ENCODE peak calls at places on chromosomes 13 and 19, in six cellular contexts. L is cardiac fibroblast, G is epithelial cell of prostate, A is GM10248, V is fibroblast of lung, I is skeletal muscle cell. X is an unnamed sample.

GRCh38 chr13:112448621-112449544 is 72.7 kb downstream of the SPACA7 start:
- DNase-seq in L (no peak), G (no peak), A (no peak), V (no peak), I (no peak), X (no peak)

GRCh38 chr13:113532156-113532806 is 41.8 kb upstream of the DCUN1D2 start:
- DNase-seq in L (peak; percentile 36), G (peak; percentile 27), A (no peak), V (no peak), I (no peak), X (no peak)

GRCh38 chr13:79703772-79704171 is 222.8 kb downstream of the NDFIP2 start:
- DNase-seq in L (no peak), G (no peak), A (no peak), V (no peak), I (no peak), X (no peak)

GRCh38 chr13:94595006-94595942 is 678 bp downstream of the TGDS start:
- DNase-seq in L (peak; percentile 42), G (no peak), A (peak; percentile 27), V (peak; percentile 29), I (no peak), X (no peak)

GRCh38 chr13:48531416-48532145 is 1.3 kb downstream of the RCBTB2 start:
- DNase-seq in L (no peak), G (no peak), A (no peak), V (no peak), I (no peak), X (no peak)

GRCh38 chr13:111210488-111210887 is 95.4 kb downstream of the ARHGEF7 start:
- DNase-seq in L (peak; percentile 84), G (no peak), A (no peak), V (peak; percentile 93), I (peak; percentile 83), X (peak; percentile 56)

GRCh38 chr13:48595330-48596127 is 58.2 kb upstream of the CYSLTR2 start:
- DNase-seq in L (peak; percentile 85), G (no peak), A (peak; percentile 48), V (peak; percentile 82), I (peak; percentile 39), X (peak; percentile 41)

GRCh38 chr13:99196466-99197256 is 4.0 kb upstream of the UBAC2 start:
- DNase-seq in L (no peak), G (no peak), A (no peak), V (no peak), I (no peak), X (no peak)

GRCh38 chr13:49502954-49503353 is 7.2 kb downstream of the PHF11 start:
- DNase-seq in L (peak; percentile 80), G (no peak), A (no peak), V (peak; percentile 76), I (no peak), X (no peak)

GRCh38 chr19:31054430-31054829 is 294.8 kb downstream of the TSHZ3 start:
- DNase-seq in L (peak; percentile 78), G (peak; percentile 27), A (no peak), V (peak; percentile 76), I (peak; percentile 35), X (peak; percentile 24)

GRCh38 chr13:78241278-78241919 is 322.8 kb upstream of the EDNRB start:
- DNase-seq in L (peak; percentile 67), G (no peak), A (peak; percentile 15), V (peak; percentile 60), I (peak; percentile 9), X (no peak)

GRCh38 chr13:77492982-77493381 is 42.5 kb upstream of the SCEL start:
- DNase-seq in L (peak; percentile 58), G (peak; percentile 8), A (peak; percentile 31), V (peak; percentile 42), I (no peak), X (no peak)

GRCh38 chr13:74026753-74027152 is 107.5 kb downstream of the KLF12 start:
- DNase-seq in L (peak; percentile 21), G (no peak), A (peak; percentile 41), V (no peak), I (no peak), X (peak; percentile 15)

GRCh38 chr13:113605866-113606438 is 21.4 kb downstream of the TFDP1 start:
- DNase-seq in L (no peak), G (no peak), A (no peak), V (no peak), I (no peak), X (no peak)

GRCh38 chr19:45643927-45644771 is 5.0 kb upstream of the EML2 start:
- DNase-seq in L (no peak), G (no peak), A (no peak), V (no peak), I (no peak), X (no peak)

GRCh38 chr19:1859319-1859718 is 4.1 kb downstream of the KLF16 start:
- DNase-seq in L (no peak), G (no peak), A (no peak), V (no peak), I (no peak), X (no peak)

GRCh38 chr19:54462072-54462712 is 1.4 kb downstream of the LENG9 start:
- DNase-seq in L (no peak), G (no peak), A (no peak), V (no peak), I (no peak), X (no peak)

GRCh38 chr19:51743405-51743804 is 8.3 kb downstream of the FPR1 start:
- DNase-seq in L (peak; percentile 92), G (no peak), A (no peak), V (no peak), I (peak; percentile 67), X (no peak)

GRCh38 chr19:52735734-52736133 is 890 bp upstream of the ZNF611 start:
- DNase-seq in L (peak; percentile 62), G (no peak), A (no peak), V (no peak), I (peak; percentile 13), X (no peak)

GRCh38 chr13:42762917-42763316 is 18.5 kb upstream of the FAM216B start:
- DNase-seq in L (peak; percentile 98), G (peak; percentile 45), A (no peak), V (peak; percentile 94), I (peak; percentile 89), X (peak; percentile 90)

GRCh38 chr19:6890938-6891337 is 3.6 kb downstream of the ADGRE1 start:
- DNase-seq in L (no peak), G (no peak), A (no peak), V (no peak), I (no peak), X (no peak)

GRCh38 chr19:7699422-7700127 is 2.4 kb downstream of the FCER2 start:
- DNase-seq in L (peak; percentile 43), G (no peak), A (no peak), V (no peak), I (no peak), X (no peak)

GRCh38 chr19:40341601-40342482 is 6.4 kb downstream of the C19orf47 start:
- DNase-seq in L (no peak), G (no peak), A (no peak), V (no peak), I (no peak), X (no peak)

GRCh38 chr19:42569193-42569592 is 25.5 kb downstream of the CEACAM8 start:
- DNase-seq in L (no peak), G (no peak), A (no peak), V (no peak), I (no peak), X (no peak)

GRCh38 chr19:7542556-7543348 is 7.2 kb downstream of the PNPLA6 start:
- DNase-seq in L (no peak), G (no peak), A (no peak), V (no peak), I (no peak), X (no peak)

GRCh38 chr13:40109324-40109958 is 454.0 kb downstream of the COG6 start:
- DNase-seq in L (peak; percentile 99), G (peak; percentile 96), A (no peak), V (peak; percentile 96), I (peak; percentile 86), X (peak; percentile 91)

X was measured in non-pigmented ciliary epithelial cell.